ENCODE peak calls at places on chromosome 11, in four cellular contexts. M, S, U and L are unnamed samples. For H3K4me1 and H3K36me3, the result is how much of the 10 kb centered on the place peaks cover.

GRCh38 chr11:62487698-62488551 is 58.7 kb downstream of the AHNAK start:
- DNase-seq in M (no peak), S (no peak), U (no peak), L (no peak)

GRCh38 chr11:123654566-123655081 is at the start of gene SCN3B:
- DNase-seq in M (peak), S (peak), U (no peak), L (peak)

GRCh38 chr11:10653242-10653641 is 40.3 kb downstream of the IRAG1 start:
- DNase-seq in M (no peak), S (no peak), U (no peak), L (peak)

GRCh38 chr11:83156150-83156995 is 558 bp upstream of the PCF11 start:
- DNase-seq in M (peak), S (peak), U (peak), L (peak)

GRCh38 chr11:8092587-8093424 is 11.8 kb downstream of the TUB start:
- DNase-seq in M (peak), S (peak), U (no peak), L (peak)

GRCh38 chr11:14184548-14184947 is 174.4 kb downstream of the RRAS2 start:
- DNase-seq in M (no peak), S (no peak), U (no peak), L (peak)

GRCh38 chr11:134393638-134394037 is 18.4 kb downstream of the B3GAT1 start:
- DNase-seq in M (no peak), S (peak), U (no peak), L (no peak)

GRCh38 chr11:61293869-61294716 is 1.0 kb downstream of the VWCE start:
- DNase-seq in M (no peak), S (peak), U (peak), L (peak)

GRCh38 chr11:88709567-88709966 is 356.2 kb downstream of the GRM5 start:
- DNase-seq in M (no peak), S (no peak), U (no peak), L (no peak)

GRCh38 chr11:27613670-27613950 is 86.6 kb downstream of the BDNF start:
- DNase-seq in M (no peak), S (no peak), U (no peak), L (no peak)

GRCh38 chr11:67409261-67409666 is 5.4 kb downstream of the TBC1D10C start:
- DNase-seq in M (no peak), S (no peak), U (peak), L (no peak)

GRCh38 chr11:104694259-104695070 is 203.8 kb downstream of the CASP12 start:
- DNase-seq in M (no peak), S (no peak), U (no peak), L (no peak)

GRCh38 chr11:119222308-119222707 is 16.2 kb downstream of the CBL start:
- DNase-seq in M (no peak), S (no peak), U (no peak), L (no peak)

GRCh38 chr11:82927264-82927880 is 25.8 kb downstream of the DDIAS start:
- DNase-seq in M (no peak), S (no peak), U (peak), L (no peak)

GRCh38 chr11:133984828-133985227 is 28.1 kb upstream of the IGSF9B start:
- DNase-seq in M (no peak), S (no peak), U (no peak), L (no peak)

GRCh38 chr11:27440090-27440489 is 32.5 kb downstream of the LGR4 start:
- DNase-seq in M (no peak), S (no peak), U (no peak), L (no peak)

GRCh38 chr11:122695076-122695620 is 39.6 kb downstream of the UBASH3B start:
- DNase-seq in M (no peak), S (no peak), U (no peak), L (no peak)

GRCh38 chr11:17574141-17574798 is 27.2 kb downstream of the OTOG start:
- DNase-seq in M (no peak), S (no peak), U (no peak), L (no peak)

GRCh38 chr11:85947431-85948272 is 92.5 kb downstream of the CCDC83 start:
- DNase-seq in M (no peak), S (no peak), U (no peak), L (peak)

GRCh38 chr11:20443596-20443995 is 56.1 kb downstream of the PRMT3 start:
- DNase-seq in M (no peak), S (no peak), U (no peak), L (no peak)

GRCh38 chr11:76523147-76523546 is 78.3 kb downstream of the EMSY start:
- DNase-seq in M (no peak), S (no peak), U (no peak), L (no peak)

GRCh38 chr11:22798890-22799289 is 30.7 kb downstream of the SVIP start:
- DNase-seq in M (no peak), S (no peak), U (no peak), L (no peak)

GRCh38 chr11:30710216-30710615 is 124.1 kb upstream of the MPPED2 start:
- DNase-seq in M (no peak), S (no peak), U (no peak), L (no peak)

GRCh38 chr11:128494418-128495332 is 92.7 kb downstream of the ETS1 start:
- DNase-seq in M (no peak), S (no peak), U (no peak), L (no peak)

GRCh38 chr11:128493570-128493965 is 93.8 kb downstream of the ETS1 start:
- DNase-seq in M (no peak), S (no peak), U (no peak), L (no peak)

GRCh38 chr11:128491195-128491936 is 96.0 kb downstream of the ETS1 start:
- DNase-seq in M (no peak), S (no peak), U (no peak), L (no peak)

GRCh38 chr11:128492461-128492860 is 94.9 kb downstream of the ETS1 start:
- DNase-seq in M (no peak), S (no peak), U (no peak), L (no peak)

DNA sequence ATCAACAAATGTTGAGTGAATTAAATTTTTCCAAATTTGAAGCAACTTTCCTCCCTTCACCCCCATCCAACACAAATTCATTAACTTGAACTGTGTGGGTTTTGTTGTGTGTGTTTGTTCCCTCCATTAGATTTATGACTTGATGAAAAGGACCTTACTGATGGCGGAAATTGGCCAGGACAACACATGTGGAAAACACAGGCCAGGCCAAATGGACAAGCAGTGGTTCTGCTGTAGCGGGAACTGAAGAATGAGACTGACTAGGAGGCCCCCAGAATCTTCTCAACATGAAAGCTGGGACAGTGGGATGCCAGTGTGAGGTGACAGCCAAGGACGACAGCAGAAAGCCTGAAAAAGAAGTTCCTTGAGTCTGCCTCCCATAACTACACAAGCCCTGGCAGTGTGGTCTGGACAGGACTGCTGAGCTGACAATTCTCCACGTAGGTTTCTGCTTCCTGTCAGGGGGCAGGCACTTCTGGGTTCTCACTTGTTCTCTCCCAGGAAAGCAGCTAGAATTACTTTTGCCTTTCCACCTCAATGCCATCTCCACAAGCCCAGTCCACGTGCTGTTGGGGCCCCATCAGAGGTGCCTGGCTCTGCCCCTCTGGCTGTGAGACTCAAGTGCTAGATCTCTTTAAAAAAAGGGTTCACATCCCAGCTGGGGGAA is 94.3 kb downstream of the ETS1 start:
- DNase-seq in M (no peak), S (no peak), U (no peak), L (no peak)
- H3K4me1 ChIP-seq in M (under half), S (under half), U (half or more), L (half or more)

GRCh38 chr11:105861225-105861624 is 160.8 kb downstream of the MSANTD4 start:
- DNase-seq in M (no peak), S (no peak), U (no peak), L (no peak)
- H3K4me3 ChIP-seq in M (no peak), S (no peak), U (no peak), L (no peak)

GRCh38 chr11:109867784-109868183 is 225.4 kb upstream of the ZC3H12C start:
- DNase-seq in M (no peak), S (no peak), U (no peak), L (no peak)
- H3K36me3 ChIP-seq in M (under half), S (under half), U (under half), L (under half)

GRCh38 chr11:111336582-111337256 is 38.4 kb downstream of the POU2AF3 start:
- DNase-seq in M (no peak), S (no peak), U (no peak), L (no peak)
- H3K4me1 ChIP-seq in M (under half), S (half or more), U (under half), L (under half)

DNA sequence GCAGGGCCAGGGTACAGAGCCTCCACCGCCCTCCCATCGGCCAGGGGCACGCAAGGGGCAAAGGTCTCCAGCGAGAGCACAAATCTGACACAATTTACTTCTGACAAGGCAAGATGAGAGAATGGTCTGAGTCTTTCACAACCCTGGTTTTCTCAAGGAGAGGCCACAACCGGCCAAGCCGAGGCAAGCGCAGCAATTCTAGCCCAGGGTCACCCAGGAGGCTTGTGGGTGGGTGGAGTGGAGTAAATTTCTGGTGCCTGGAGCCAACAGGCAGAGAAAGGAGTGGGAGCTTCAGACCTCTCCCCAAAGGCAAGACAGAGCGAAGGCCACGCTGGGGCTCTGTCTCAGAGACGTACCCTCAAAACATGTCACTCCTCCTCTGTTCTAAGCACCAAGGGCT is 9.3 kb downstream of the LARGE2 start:
- DNase-seq in M (no peak), S (no peak), U (no peak), L (peak)
- H3K4me3 ChIP-seq in M (no peak), S (no peak), U (no peak), L (no peak)

GRCh38 chr11:87372068-87372467 is 334.3 kb downstream of the TMEM135 start:
- DNase-seq in M (no peak), S (no peak), U (no peak), L (no peak)

GRCh38 chr11:87368876-87369480 is 331.2 kb downstream of the TMEM135 start:
- DNase-seq in M (no peak), S (no peak), U (no peak), L (no peak)

GRCh38 chr11:87369888-87370287 is 332.2 kb downstream of the TMEM135 start:
- DNase-seq in M (no peak), S (no peak), U (no peak), L (no peak)

DNA sequence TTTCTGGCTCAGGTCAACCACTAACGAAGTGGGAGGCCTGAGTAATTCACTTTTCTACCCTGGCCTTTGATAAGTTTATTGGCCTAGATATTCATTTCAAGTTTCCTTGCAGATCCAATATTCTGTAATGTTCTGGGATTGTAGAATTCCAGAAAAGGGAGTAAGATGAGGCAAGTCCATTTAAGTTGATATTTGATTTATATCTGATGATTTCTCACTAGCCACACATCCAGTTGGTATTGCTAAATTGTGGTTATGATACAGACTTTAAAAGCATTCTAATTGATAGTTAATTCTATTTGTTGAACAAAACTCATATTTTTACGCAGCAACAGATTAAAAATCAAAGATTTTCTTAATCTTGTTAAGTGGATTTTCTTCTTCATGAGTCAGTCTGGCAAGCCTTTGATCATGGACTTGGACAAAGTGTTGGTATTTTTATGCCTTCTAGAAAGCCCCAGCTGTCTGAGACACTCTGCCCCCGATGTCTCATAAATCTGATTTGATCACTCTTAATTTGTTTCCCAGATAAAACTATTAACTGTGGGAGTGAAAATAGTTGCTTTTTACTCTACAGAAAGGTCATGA is 336.6 kb downstream of the TMEM135 start:
- DNase-seq in M (no peak), S (no peak), U (no peak), L (no peak)
- H3K36me3 ChIP-seq in M (under half), S (under half), U (under half), L (under half)